ENCODE peak calls at places on chromosomes 7 and 10, in seven cellular contexts. One of them, this sample, is unnamed.

GRCh38 chr7:158311791-158312190 is 275.8 kb downstream of the PTPRN2 start:
- DNase-seq in GM13976: no peak
- DNase-seq in K562: no peak
- DNase-seq in GM10248: no peak
- DNase-seq in cardiac fibroblast: no peak
- DNase-seq in breast epithelium: no peak
- DNase-seq in heart left ventricle: no peak
- DNase-seq in this sample: no peak

GRCh38 chr7:151999337-152000090 is 26.0 kb upstream of the GALNT11 start:
- DNase-seq in breast epithelium: no peak
- DNase-seq in GM10248: no peak
- DNase-seq in K562: no peak
- DNase-seq in GM13976: no peak
- DNase-seq in cardiac fibroblast: peak; percentile 42
- DNase-seq in heart left ventricle: no peak
- DNase-seq in this sample: no peak

GRCh38 chr10:127349737-127350136 is 153.3 kb upstream of the INSYN2A start:
- DNase-seq in breast epithelium: no peak
- DNase-seq in heart left ventricle: no peak
- DNase-seq in GM10248: no peak
- DNase-seq in GM13976: no peak
- DNase-seq in cardiac fibroblast: peak; percentile 39
- DNase-seq in K562: no peak
- DNase-seq in this sample: no peak

GRCh38 chr10:55629792-55630490 is 731.1 kb downstream of the ZWINT start:
- DNase-seq in GM10248: peak; percentile 23
- DNase-seq in heart left ventricle: peak; percentile 28
- DNase-seq in cardiac fibroblast: peak; percentile 41
- DNase-seq in K562: no peak
- DNase-seq in breast epithelium: peak; percentile 49
- DNase-seq in GM13976: no peak
- DNase-seq in this sample: peak; percentile 56

GRCh38 chr7:80372415-80372814 is 139.4 kb downstream of the GNAT3 start:
- DNase-seq in breast epithelium: no peak
- DNase-seq in GM10248: no peak
- DNase-seq in heart left ventricle: no peak
- DNase-seq in K562: no peak
- DNase-seq in GM13976: no peak
- DNase-seq in cardiac fibroblast: peak; percentile 66
- DNase-seq in this sample: no peak

GRCh38 chr7:152664636-152665035 is 11.3 kb downstream of the XRCC2 start:
- DNase-seq in GM10248: no peak
- DNase-seq in GM13976: no peak
- DNase-seq in K562: no peak
- DNase-seq in cardiac fibroblast: peak; percentile 12
- DNase-seq in breast epithelium: no peak
- DNase-seq in heart left ventricle: no peak
- DNase-seq in this sample: no peak

GRCh38 chr10:117159390-117159789 is 21.3 kb upstream of the VAX1 start:
- DNase-seq in K562: no peak
- DNase-seq in GM13976: no peak
- DNase-seq in GM10248: no peak
- DNase-seq in cardiac fibroblast: no peak
- DNase-seq in heart left ventricle: no peak
- DNase-seq in breast epithelium: no peak
- DNase-seq in this sample: no peak

GRCh38 chr7:33842141-33842540 is 63.2 kb upstream of the BMPER start:
- DNase-seq in breast epithelium: no peak
- DNase-seq in cardiac fibroblast: no peak
- DNase-seq in K562: no peak
- DNase-seq in heart left ventricle: no peak
- DNase-seq in GM13976: no peak
- DNase-seq in GM10248: no peak
- DNase-seq in this sample: no peak

GRCh38 chr10:38032881-38033280 is 22.4 kb downstream of the ZNF33A start:
- DNase-seq in GM13976: no peak
- DNase-seq in K562: no peak
- DNase-seq in heart left ventricle: no peak
- DNase-seq in cardiac fibroblast: peak; percentile 70
- DNase-seq in breast epithelium: no peak
- DNase-seq in GM10248: no peak
- DNase-seq in this sample: no peak

GRCh38 chr10:78902815-78903214 is 166.0 kb upstream of the ZMIZ1 start:
- DNase-seq in breast epithelium: no peak
- DNase-seq in heart left ventricle: no peak
- DNase-seq in cardiac fibroblast: no peak
- DNase-seq in K562: no peak
- DNase-seq in GM13976: no peak
- DNase-seq in GM10248: no peak
- DNase-seq in this sample: no peak

GRCh38 chr7:104794154-104794553 is 219.9 kb upstream of the KMT2E start:
- DNase-seq in heart left ventricle: no peak
- DNase-seq in GM13976: no peak
- DNase-seq in GM10248: no peak
- DNase-seq in cardiac fibroblast: no peak
- DNase-seq in K562: no peak
- DNase-seq in breast epithelium: no peak
- DNase-seq in this sample: no peak

GRCh38 chr10:18087398-18087797 is 52.8 kb upstream of the CACNB2 start:
- DNase-seq in K562: no peak
- DNase-seq in breast epithelium: no peak
- DNase-seq in GM10248: no peak
- DNase-seq in cardiac fibroblast: no peak
- DNase-seq in GM13976: no peak
- DNase-seq in heart left ventricle: no peak
- DNase-seq in this sample: no peak

GRCh38 chr10:47277352-47278151 is 22.4 kb upstream of the GDF10 start:
- DNase-seq in heart left ventricle: no peak
- DNase-seq in breast epithelium: no peak
- DNase-seq in K562: no peak
- DNase-seq in GM10248: no peak
- DNase-seq in cardiac fibroblast: no peak
- DNase-seq in GM13976: no peak
- DNase-seq in this sample: no peak

GRCh38 chr7:90816511-90817142 is 220.5 kb downstream of the CDK14 start:
- DNase-seq in breast epithelium: no peak
- DNase-seq in cardiac fibroblast: peak; percentile 97
- DNase-seq in GM13976: peak; percentile 59
- DNase-seq in K562: no peak
- DNase-seq in GM10248: peak; percentile 53
- DNase-seq in heart left ventricle: no peak
- DNase-seq in this sample: no peak

GRCh38 chr7:85833071-85833470 is 646.2 kb upstream of the SEMA3D start:
- DNase-seq in heart left ventricle: no peak
- DNase-seq in cardiac fibroblast: no peak
- DNase-seq in K562: no peak
- DNase-seq in breast epithelium: no peak
- DNase-seq in GM13976: no peak
- DNase-seq in GM10248: no peak
- DNase-seq in this sample: no peak

GRCh38 chr10:8489823-8490222 is 435.3 kb downstream of the GATA3 start:
- DNase-seq in GM10248: no peak
- DNase-seq in heart left ventricle: no peak
- DNase-seq in GM13976: no peak
- DNase-seq in K562: no peak
- DNase-seq in breast epithelium: no peak
- DNase-seq in cardiac fibroblast: no peak
- DNase-seq in this sample: no peak

GRCh38 chr7:24039991-24040390 is 244.0 kb upstream of the NPY start:
- DNase-seq in GM13976: no peak
- DNase-seq in heart left ventricle: no peak
- DNase-seq in K562: no peak
- DNase-seq in breast epithelium: no peak
- DNase-seq in cardiac fibroblast: no peak
- DNase-seq in GM10248: no peak
- DNase-seq in this sample: no peak

GRCh38 chr10:16116404-16117304 is 256.3 kb upstream of the MINDY3 start:
- DNase-seq in breast epithelium: no peak
- DNase-seq in cardiac fibroblast: peak; percentile 51
- DNase-seq in GM10248: peak; percentile 21
- DNase-seq in GM13976: peak; percentile 10
- DNase-seq in heart left ventricle: no peak
- DNase-seq in K562: peak; percentile 15
- DNase-seq in this sample: peak; percentile 8

GRCh38 chr7:135934651-135935050 is 42.5 kb downstream of the MTPN start:
- DNase-seq in K562: no peak
- DNase-seq in heart left ventricle: no peak
- DNase-seq in cardiac fibroblast: no peak
- DNase-seq in GM13976: no peak
- DNase-seq in breast epithelium: no peak
- DNase-seq in GM10248: no peak
- DNase-seq in this sample: no peak

GRCh38 chr10:33743429-33743857 is 409.0 kb upstream of the NRP1 start:
- DNase-seq in heart left ventricle: no peak
- DNase-seq in cardiac fibroblast: no peak
- DNase-seq in breast epithelium: no peak
- DNase-seq in GM13976: no peak
- DNase-seq in GM10248: no peak
- DNase-seq in K562: no peak
- DNase-seq in this sample: no peak

GRCh38 chr7:107035446-107035845 is 9.1 kb upstream of the PRKAR2B start:
- DNase-seq in breast epithelium: no peak
- DNase-seq in K562: peak; percentile 89
- DNase-seq in GM10248: no peak
- DNase-seq in heart left ventricle: no peak
- DNase-seq in cardiac fibroblast: peak; percentile 79
- DNase-seq in GM13976: no peak
- DNase-seq in this sample: no peak

GRCh38 chr7:80921130-80921529 is 2.3 kb upstream of the SEMA3C start:
- DNase-seq in cardiac fibroblast: peak; percentile 72
- DNase-seq in K562: no peak
- DNase-seq in breast epithelium: no peak
- DNase-seq in GM13976: no peak
- DNase-seq in GM10248: no peak
- DNase-seq in heart left ventricle: no peak
- DNase-seq in this sample: no peak

GRCh38 chr10:79247373-79248137 is 99.7 kb upstream of the PPIF start:
- DNase-seq in GM13976: no peak
- DNase-seq in cardiac fibroblast: no peak
- DNase-seq in GM10248: no peak
- DNase-seq in breast epithelium: no peak
- DNase-seq in K562: no peak
- DNase-seq in heart left ventricle: no peak
- DNase-seq in this sample: no peak

GRCh38 chr7:78301361-78301760 is 502.8 kb downstream of the PHTF2 start:
- DNase-seq in GM10248: no peak
- DNase-seq in GM13976: no peak
- DNase-seq in heart left ventricle: no peak
- DNase-seq in cardiac fibroblast: peak; percentile 57
- DNase-seq in K562: no peak
- DNase-seq in breast epithelium: no peak
- DNase-seq in this sample: no peak

GRCh38 chr7:82223580-82223979 is 220.0 kb downstream of the CACNA2D1 start:
- DNase-seq in GM10248: no peak
- DNase-seq in K562: no peak
- DNase-seq in GM13976: no peak
- DNase-seq in heart left ventricle: no peak
- DNase-seq in breast epithelium: no peak
- DNase-seq in cardiac fibroblast: no peak
- DNase-seq in this sample: no peak

DNA sequence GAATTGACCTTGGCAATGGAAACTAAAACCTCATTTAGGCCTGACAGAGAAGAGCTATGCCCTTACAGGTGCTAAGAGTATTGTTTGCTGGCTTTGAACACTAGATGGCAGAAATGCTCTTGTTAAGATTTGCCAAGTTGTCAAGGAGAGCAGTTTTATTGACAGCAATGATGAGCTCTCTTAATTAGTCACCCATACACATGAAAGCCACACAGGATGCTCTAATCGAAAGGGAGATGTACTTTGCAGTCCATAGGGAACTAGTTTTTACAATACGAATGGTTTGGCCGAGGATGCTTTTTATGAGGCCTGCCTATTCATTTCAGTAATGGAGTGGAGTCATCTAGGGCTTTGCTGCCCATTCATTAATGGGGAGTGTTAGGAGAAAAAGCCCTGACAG is 45.4 kb upstream of the MBL2 start:
- DNase-seq in cardiac fibroblast: peak; percentile 66
- DNase-seq in GM10248: peak; percentile 34
- DNase-seq in K562: no peak
- DNase-seq in heart left ventricle: no peak
- DNase-seq in GM13976: peak; percentile 28
- DNase-seq in breast epithelium: no peak
- DNase-seq in this sample: no peak
- TF ChIP-seq CTCF in cardiac fibroblast: peak; percentile 56
- TF ChIP-seq CTCF in GM10248: peak; percentile 60
- TF ChIP-seq CTCF in K562: no peak
- TF ChIP-seq CTCF in heart left ventricle: peak; percentile 26
- TF ChIP-seq CTCF in GM13976: peak; percentile 49
- TF ChIP-seq CTCF in breast epithelium: no peak
- TF ChIP-seq CTCF in this sample: peak; percentile 72

DNA sequence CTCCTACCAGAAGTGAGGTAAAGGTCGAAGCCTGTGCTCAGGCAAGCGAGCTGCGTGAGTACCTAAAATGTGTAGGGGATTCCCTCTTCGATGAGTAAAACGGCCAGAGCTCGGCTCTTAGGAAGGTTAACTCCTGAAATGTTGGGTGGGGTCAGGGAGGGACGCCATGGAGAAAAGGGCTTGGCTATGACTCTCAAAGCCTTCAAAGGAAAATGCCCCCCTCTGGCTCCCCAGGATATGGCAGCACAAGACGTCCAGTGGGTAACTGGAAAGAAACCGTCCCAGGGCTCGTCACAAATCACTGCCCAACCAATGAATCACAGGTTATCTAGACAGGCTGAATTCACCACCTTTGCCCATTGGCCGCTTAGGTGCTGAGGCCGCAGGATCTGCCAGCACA is 58.0 kb downstream of the CALML3 start:
- DNase-seq in GM13976: no peak
- DNase-seq in cardiac fibroblast: no peak
- DNase-seq in K562: peak; percentile 73
- DNase-seq in GM10248: no peak
- DNase-seq in breast epithelium: no peak
- DNase-seq in heart left ventricle: no peak
- DNase-seq in this sample: no peak
- TF ChIP-seq CTCF in GM13976: no peak
- TF ChIP-seq CTCF in cardiac fibroblast: no peak
- TF ChIP-seq CTCF in K562: peak; percentile 54
- TF ChIP-seq CTCF in GM10248: peak; percentile 7
- TF ChIP-seq CTCF in breast epithelium: no peak
- TF ChIP-seq CTCF in heart left ventricle: no peak
- TF ChIP-seq CTCF in this sample: no peak

DNA sequence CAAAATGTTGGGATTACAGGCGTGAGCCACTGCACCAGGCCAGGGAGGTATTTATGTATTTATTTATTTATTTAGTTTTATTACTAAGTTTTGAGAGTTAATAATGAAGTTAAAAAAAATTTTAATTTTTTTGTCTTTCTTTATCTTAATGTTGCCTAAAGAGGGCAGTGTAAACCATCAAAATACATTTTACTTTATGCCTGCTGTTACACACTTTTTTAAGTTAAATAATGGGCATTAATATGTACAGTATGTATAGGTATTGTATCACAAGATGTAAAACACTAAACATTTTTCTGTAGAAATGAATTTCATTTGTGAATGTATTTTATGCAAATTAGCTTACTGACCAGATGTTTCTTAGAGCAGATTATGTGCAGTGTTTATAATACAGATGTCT is 129.4 kb downstream of the AASS start:
- DNase-seq in cardiac fibroblast: peak; percentile 22
- DNase-seq in GM13976: no peak
- DNase-seq in GM10248: no peak
- DNase-seq in K562: no peak
- DNase-seq in breast epithelium: no peak
- DNase-seq in heart left ventricle: no peak
- DNase-seq in this sample: no peak
- TF ChIP-seq CTCF in cardiac fibroblast: peak; percentile 23
- TF ChIP-seq CTCF in GM13976: no peak
- TF ChIP-seq CTCF in GM10248: no peak
- TF ChIP-seq CTCF in K562: no peak
- TF ChIP-seq CTCF in breast epithelium: no peak
- TF ChIP-seq CTCF in heart left ventricle: no peak
- TF ChIP-seq CTCF in this sample: peak; percentile 48

GRCh38 chr10:48509974-48510692 is 94.7 kb downstream of the ARHGAP22 start:
- DNase-seq in GM13976: peak; percentile 66
- DNase-seq in GM10248: peak; percentile 49
- DNase-seq in K562: peak; percentile 52
- DNase-seq in cardiac fibroblast: no peak
- DNase-seq in heart left ventricle: no peak
- DNase-seq in breast epithelium: no peak
- DNase-seq in this sample: no peak
- TF ChIP-seq CTCF in GM13976: peak; percentile 29
- TF ChIP-seq CTCF in GM10248: peak; percentile 26
- TF ChIP-seq CTCF in K562: peak; percentile 49
- TF ChIP-seq CTCF in cardiac fibroblast: peak; percentile 14
- TF ChIP-seq CTCF in heart left ventricle: peak; percentile 22
- TF ChIP-seq CTCF in breast epithelium: no peak
- TF ChIP-seq CTCF in this sample: peak; percentile 52